ENCODE peak calls at places on chromosomes 11 and 22, in six cellular contexts. J is GM12878, C is K562, U is H1, Q is HepG2, D is GM12892. E is an unnamed sample.
A peak's percentile ranks its signal among the peaks of the same experiment; 100 is the strongest.

GRCh38 chr11:132911186-132911585 is 621.1 kb downstream of the OPCML start:
- DNase-seq in J (no peak), C (no peak), U (no peak), Q (no peak), D (no peak), E (no peak)

GRCh38 chr22:20061481-20061861 is 18.6 kb upstream of the DGCR8 start:
- DNase-seq in J (no peak), C (no peak), U (no peak), Q (no peak), D (no peak), E (no peak)

GRCh38 chr11:117230286-117230961 is 1.4 kb downstream of the PCSK7 start:
- DNase-seq in J (peak; percentile 45), C (no peak), U (no peak), Q (no peak), D (peak; percentile 44), E (peak; percentile 37)

GRCh38 chr11:130166457-130166784 is 6.8 kb downstream of the ST14 start:
- DNase-seq in J (no peak), C (peak; percentile 42), U (no peak), Q (peak; percentile 33), D (no peak), E (no peak)

GRCh38 chr22:50530280-50530856 is 556 bp upstream of the TYMP start:
- DNase-seq in J (no peak), C (no peak), U (no peak), Q (peak; percentile 74), D (peak; percentile 72), E (peak; percentile 59)

GRCh38 chr11:12079726-12080556 is 30.4 kb upstream of the MICAL2 start:
- DNase-seq in J (no peak), C (no peak), U (no peak), Q (peak; percentile 59), D (no peak), E (no peak)

GRCh38 chr11:65781152-65781961 is 581 bp upstream of the AP5B1 start:
- DNase-seq in J (no peak), C (peak; percentile 74), U (no peak), Q (peak; percentile 35), D (peak; percentile 59), E (no peak)

GRCh38 chr22:27512283-27512761 is 289.2 kb downstream of the MN1 start:
- DNase-seq in J (no peak), C (no peak), U (no peak), Q (no peak), D (no peak), E (no peak)

GRCh38 chr11:69116671-69117070 is 39.1 kb upstream of the SMIM38 start:
- DNase-seq in J (no peak), C (no peak), U (no peak), Q (no peak), D (no peak), E (no peak)

GRCh38 chr22:45895436-45896152 is 81.4 kb downstream of the WNT7B start:
- DNase-seq in J (no peak), C (no peak), U (no peak), Q (no peak), D (no peak), E (no peak)

GRCh38 chr11:35747638-35748037 is 85.1 kb downstream of the TRIM44 start:
- DNase-seq in J (no peak), C (no peak), U (no peak), Q (no peak), D (no peak), E (no peak)

GRCh38 chr11:88338223-88338661 is 706 bp upstream of the CTSC start:
- DNase-seq in J (no peak), C (peak; percentile 54), U (no peak), Q (peak; percentile 77), D (no peak), E (no peak)

GRCh38 chr11:130062030-130062429 is 7.7 kb upstream of the APLP2 start:
- DNase-seq in J (no peak), C (no peak), U (no peak), Q (no peak), D (no peak), E (no peak)

GRCh38 chr11:117226388-117227385 is 5.2 kb downstream of the PCSK7 start:
- DNase-seq in J (peak; percentile 35), C (peak; percentile 75), U (no peak), Q (peak; percentile 81), D (peak; percentile 55), E (peak; percentile 69)

GRCh38 chr11:8586805-8587204 is 7.2 kb downstream of the STK33 start:
- DNase-seq in J (no peak), C (no peak), U (no peak), Q (no peak), D (no peak), E (no peak)

GRCh38 chr22:27876684-27877083 is 42.4 kb downstream of the PITPNB start:
- DNase-seq in J (no peak), C (no peak), U (no peak), Q (no peak), D (no peak), E (no peak)

GRCh38 chr11:78825531-78825930 is 250.9 kb upstream of the NARS2 start:
- DNase-seq in J (no peak), C (no peak), U (no peak), Q (no peak), D (no peak), E (no peak)

GRCh38 chr22:50684986-50685385 is 12.4 kb downstream of the SHANK3 start:
- DNase-seq in J (no peak), C (no peak), U (no peak), Q (no peak), D (no peak), E (peak; percentile 12)

GRCh38 chr11:67615455-67616430 is 9.0 kb downstream of the NDUFV1 start:
- DNase-seq in J (no peak), C (peak; percentile 48), U (no peak), Q (peak; percentile 35), D (peak; percentile 56), E (no peak)

GRCh38 chr11:32012066-32012465 is 78.8 kb upstream of the RCN1 start:
- DNase-seq in J (no peak), C (no peak), U (no peak), Q (no peak), D (no peak), E (no peak)

GRCh38 chr22:29626497-29627195 is 23.2 kb downstream of the NF2 start:
- DNase-seq in J (no peak), C (no peak), U (no peak), Q (peak; percentile 15), D (no peak), E (no peak)

DNA sequence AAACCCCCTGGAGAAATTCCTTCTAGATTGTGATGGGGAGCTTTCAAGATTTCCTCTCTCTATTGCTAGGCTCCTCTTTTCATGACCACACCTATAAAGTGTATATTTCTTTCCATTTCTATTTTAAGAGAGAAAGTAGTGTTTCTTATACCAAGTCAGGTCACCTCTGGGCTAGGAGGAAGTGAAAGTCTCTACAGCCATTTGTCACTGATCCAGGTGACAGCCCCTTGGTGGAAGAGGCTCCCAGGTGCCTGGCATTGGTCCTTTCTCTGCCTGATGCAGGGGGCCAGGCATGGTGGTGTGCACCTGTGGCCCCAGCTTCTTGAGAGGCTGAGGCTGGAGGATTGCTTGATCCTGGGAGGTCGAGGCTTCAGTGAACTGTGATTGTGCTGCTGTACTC is 64.7 kb downstream of the DHCR7 start:
- DNase-seq in J (peak; percentile 62), C (no peak), U (no peak), Q (no peak), D (peak; percentile 56), E (peak; percentile 68)
- TF ChIP-seq POLR2AphosphoS5 in J (no peak), C (no peak), U (no peak), Q (no peak), D (no peak), E (no peak)

DNA sequence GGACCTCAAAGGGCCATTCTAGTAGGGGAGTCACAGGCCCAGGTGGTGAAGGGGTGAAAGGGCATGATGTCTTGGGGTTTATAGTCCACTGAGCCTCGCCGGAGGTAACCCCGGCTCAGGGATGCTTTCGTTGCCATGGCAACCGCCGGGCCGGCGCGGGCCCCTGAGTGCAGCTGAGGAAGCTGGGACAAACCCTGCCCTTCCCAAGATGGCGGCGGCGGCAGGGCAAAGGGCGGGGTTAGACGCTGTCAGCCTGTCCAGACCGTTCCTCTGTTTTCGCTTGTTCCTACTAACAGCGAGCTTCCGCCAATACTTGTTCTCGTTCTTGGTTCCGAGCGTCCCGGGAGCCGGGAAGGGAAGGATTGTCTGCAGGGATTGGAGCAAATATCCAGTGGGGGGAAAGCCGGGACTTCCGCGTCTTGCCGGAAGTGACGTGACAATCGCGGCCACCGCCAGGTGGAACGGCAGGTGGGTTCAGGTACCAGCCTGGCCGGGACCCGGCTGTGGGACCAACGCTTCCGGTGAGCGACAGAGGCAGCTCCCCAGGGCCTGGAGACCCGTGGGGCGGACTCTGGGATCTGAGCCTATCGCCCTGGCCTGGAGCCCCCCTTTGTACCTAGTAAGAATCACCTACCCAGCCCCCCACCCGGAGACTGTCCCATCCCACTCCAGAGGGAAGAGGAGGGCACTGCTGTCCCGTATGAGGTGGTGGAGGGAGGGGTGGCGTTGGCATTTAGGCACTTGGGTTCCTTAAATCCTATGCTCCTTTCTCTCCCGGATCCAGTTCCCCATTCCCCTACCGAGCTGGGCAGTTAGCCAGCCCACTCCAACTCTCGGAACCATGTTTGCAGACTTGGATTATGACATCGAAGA is at the start of gene PICK1:
- DNase-seq in J (peak; percentile 32), C (peak; percentile 92), U (peak; percentile 63), Q (peak; percentile 93), D (peak; percentile 93), E (peak; percentile 94)
- TF ChIP-seq POLR2A in J (peak; percentile 84), C (peak; percentile 58), U (no peak), Q (peak; percentile 66), D (peak; percentile 72), E (peak; percentile 54)

GRCh38 chr11:113664069-113664980 is 41.8 kb downstream of the TMPRSS5 start:
- DNase-seq in J (no peak), C (peak; percentile 58), U (no peak), Q (peak; percentile 18), D (no peak), E (no peak)

GRCh38 chr11:113667801-113668200 is 38.3 kb downstream of the TMPRSS5 start:
- DNase-seq in J (no peak), C (no peak), U (no peak), Q (no peak), D (no peak), E (no peak)

GRCh38 chr11:113666584-113666983 is 39.5 kb downstream of the TMPRSS5 start:
- DNase-seq in J (no peak), C (no peak), U (no peak), Q (no peak), D (no peak), E (no peak)

GRCh38 chr11:113663567-113663966 is 42.5 kb downstream of the TMPRSS5 start:
- DNase-seq in J (no peak), C (peak; percentile 35), U (no peak), Q (no peak), D (no peak), E (no peak)

GRCh38 chr11:113664981-113665710 is 41.0 kb downstream of the TMPRSS5 start:
- DNase-seq in J (no peak), C (peak; percentile 78), U (no peak), Q (peak; percentile 63), D (no peak), E (no peak)
- TF ChIP-seq TAF1 in J (no peak), C (no peak), U (no peak), Q (no peak), D (no peak), E (no peak)

GRCh38 chr11:1161410-1162152 is 3.8 kb downstream of the MUC5AC start:
- DNase-seq in J (no peak), C (no peak), U (no peak), Q (no peak), D (no peak), E (peak; percentile 11)

GRCh38 chr11:1162498-1163311 is 5.0 kb downstream of the MUC5AC start:
- DNase-seq in J (no peak), C (no peak), U (no peak), Q (no peak), D (no peak), E (no peak)

GRCh38 chr11:1162153-1162497 is 4.4 kb downstream of the MUC5AC start:
- DNase-seq in J (no peak), C (no peak), U (no peak), Q (no peak), D (no peak), E (no peak)

GRCh38 chr11:1158681-1159525 is 1.1 kb downstream of the MUC5AC start:
- DNase-seq in J (no peak), C (no peak), U (no peak), Q (no peak), D (no peak), E (peak; percentile 16)

GRCh38 chr11:1160231-1161101 is 2.7 kb downstream of the MUC5AC start:
- DNase-seq in J (no peak), C (no peak), U (no peak), Q (no peak), D (no peak), E (peak; percentile 20)
- TF ChIP-seq POLR2AphosphoS5 in J (no peak), C (no peak), U (no peak), Q (no peak), D (no peak), E (no peak)